ENCODE peak calls at places on chromosomes 11 and 22, in six cellular contexts. S, C, N, A, W and R are unnamed samples. For H3K4me1, the result is how much of the 10 kb centered on the place peaks cover.

GRCh38 chr11:89184021-89184420 is 6.3 kb downstream of the TYR start:
- DNase-seq in A (no peak), C (no peak), W (no peak), S (no peak), N (no peak), R (peak)

GRCh38 chr22:31637938-31638618 is 23.9 kb downstream of the PISD start:
- DNase-seq in W (no peak), C (no peak), A (peak), N (no peak), S (no peak), R (no peak)

GRCh38 chr11:58813693-58814092 is 30.8 kb downstream of the GLYATL2 start:
- DNase-seq in A (no peak), S (peak), N (no peak), W (no peak), C (peak), R (no peak)

GRCh38 chr11:12119502-12119901 is 9.1 kb downstream of the MICAL2 start:
- DNase-seq in C (no peak), A (no peak), S (no peak), W (no peak), N (no peak), R (no peak)

GRCh38 chr11:122071680-122072321 is 44.2 kb downstream of the BLID start:
- DNase-seq in W (no peak), A (no peak), S (peak), C (no peak), N (no peak), R (no peak)

GRCh38 chr11:104286129-104286528 is 122.2 kb upstream of the PDGFD start:
- DNase-seq in C (no peak), S (no peak), N (peak), A (no peak), W (no peak), R (no peak)

GRCh38 chr11:106998126-106998525 is 20.1 kb downstream of the GUCY1A2 start:
- DNase-seq in C (peak), W (no peak), A (no peak), S (no peak), N (peak), R (peak)

GRCh38 chr11:14144905-14145304 is 182.4 kb downstream of the SPON1 start:
- DNase-seq in C (no peak), S (no peak), A (no peak), N (no peak), W (no peak), R (no peak)

GRCh38 chr22:25125693-25126357 is 73.8 kb upstream of the CRYBB3 start:
- DNase-seq in N (no peak), A (no peak), W (no peak), S (no peak), C (no peak), R (no peak)

GRCh38 chr11:111531687-111532364 is 8.7 kb upstream of the LAYN start:
- DNase-seq in N (peak), W (no peak), S (no peak), C (peak), A (peak), R (peak)

GRCh38 chr11:119461250-119461963 is 38.4 kb upstream of the THY1 start:
- DNase-seq in S (no peak), W (no peak), C (no peak), A (no peak), N (no peak), R (no peak)

GRCh38 chr22:23076896-23077572 is 6.7 kb downstream of the GNAZ start:
- DNase-seq in S (no peak), A (no peak), W (no peak), N (no peak), C (no peak), R (no peak)

GRCh38 chr11:44680982-44681597 is 45.7 kb upstream of the TSPAN18 start:
- DNase-seq in S (no peak), A (no peak), W (no peak), C (peak), N (no peak), R (peak)

GRCh38 chr11:1919428-1920127 is at the start of gene TNNT3:
- DNase-seq in N (no peak), W (peak), C (no peak), A (no peak), S (peak), R (no peak)

GRCh38 chr11:1917523-1918435 is 1.7 kb upstream of the TNNT3 start:
- DNase-seq in C (peak), A (peak), W (peak), S (peak), N (no peak), R (no peak)

GRCh38 chr11:1920128-1920908 is 815 bp downstream of the TNNT3 start:
- DNase-seq in S (peak), C (no peak), W (peak), N (no peak), A (no peak), R (no peak)

GRCh38 chr11:1916986-1917522 is 2.4 kb upstream of the TNNT3 start:
- DNase-seq in A (no peak), S (no peak), N (no peak), W (no peak), C (no peak), R (no peak)

DNA sequence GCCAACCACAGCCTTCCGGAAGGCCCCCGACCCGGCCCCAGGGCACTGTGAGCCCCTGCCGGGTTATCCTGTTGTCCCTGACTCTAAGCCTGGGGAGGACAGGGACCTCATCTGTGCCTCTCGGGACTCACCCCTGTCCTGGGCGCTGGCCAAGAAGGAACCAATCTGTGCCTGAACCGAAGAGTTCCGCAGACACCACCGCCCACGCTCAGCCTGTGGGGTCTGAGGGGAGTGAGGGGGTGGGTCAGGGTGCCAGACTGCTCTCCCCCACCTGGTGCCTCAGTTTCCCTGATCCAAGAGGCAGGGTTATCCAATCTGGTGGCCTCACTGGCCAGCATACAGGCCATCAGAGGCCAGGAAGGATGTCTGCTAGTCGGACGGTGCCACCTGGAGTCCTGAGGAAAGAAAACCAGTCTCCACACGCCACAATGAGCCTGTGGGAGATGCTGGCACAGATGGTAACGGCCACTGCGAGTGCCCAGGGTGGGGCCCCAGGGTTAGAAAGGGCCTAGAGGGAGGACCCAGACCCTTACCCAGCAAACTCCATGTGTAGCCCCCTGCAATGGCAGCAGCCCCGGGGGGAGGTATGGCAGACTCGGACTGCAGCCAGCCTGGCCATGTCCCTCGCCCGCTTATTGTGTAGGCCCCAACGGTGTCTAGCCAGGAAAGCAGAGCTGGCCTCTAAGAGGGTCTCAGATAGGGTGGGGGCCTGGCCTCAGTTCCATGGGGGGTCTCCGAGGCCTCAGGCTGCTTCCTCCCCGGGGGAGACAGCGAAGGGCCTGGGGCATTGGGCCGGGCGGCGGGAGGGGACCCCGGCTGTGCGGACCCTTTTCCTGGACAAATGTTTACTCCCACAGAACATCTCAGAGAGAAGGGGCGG is 827 bp upstream of the TNNT3 start:
- DNase-seq in W (peak), A (no peak), N (no peak), C (no peak), S (no peak), R (no peak)
- H3K4me1 ChIP-seq in W (under half), A (under half), N (under half), C (under half), S (under half), R (under half)

GRCh38 chr11:452203-452744 is 2.2 kb downstream of the PTDSS2 start:
- DNase-seq in C (no peak), S (no peak), A (no peak), N (no peak), W (no peak), R (no peak)

GRCh38 chr11:451738-452137 is 1.7 kb downstream of the PTDSS2 start:
- DNase-seq in A (no peak), S (no peak), C (no peak), N (no peak), W (no peak), R (no peak)

GRCh38 chr11:447923-448731 is 2.0 kb upstream of the PTDSS2 start:
- DNase-seq in S (peak), N (peak), A (peak), C (peak), W (peak), R (peak)

GRCh38 chr11:450809-451451 is 851 bp downstream of the PTDSS2 start:
- DNase-seq in S (peak), N (peak), W (peak), C (peak), A (peak), R (peak)

DNA sequence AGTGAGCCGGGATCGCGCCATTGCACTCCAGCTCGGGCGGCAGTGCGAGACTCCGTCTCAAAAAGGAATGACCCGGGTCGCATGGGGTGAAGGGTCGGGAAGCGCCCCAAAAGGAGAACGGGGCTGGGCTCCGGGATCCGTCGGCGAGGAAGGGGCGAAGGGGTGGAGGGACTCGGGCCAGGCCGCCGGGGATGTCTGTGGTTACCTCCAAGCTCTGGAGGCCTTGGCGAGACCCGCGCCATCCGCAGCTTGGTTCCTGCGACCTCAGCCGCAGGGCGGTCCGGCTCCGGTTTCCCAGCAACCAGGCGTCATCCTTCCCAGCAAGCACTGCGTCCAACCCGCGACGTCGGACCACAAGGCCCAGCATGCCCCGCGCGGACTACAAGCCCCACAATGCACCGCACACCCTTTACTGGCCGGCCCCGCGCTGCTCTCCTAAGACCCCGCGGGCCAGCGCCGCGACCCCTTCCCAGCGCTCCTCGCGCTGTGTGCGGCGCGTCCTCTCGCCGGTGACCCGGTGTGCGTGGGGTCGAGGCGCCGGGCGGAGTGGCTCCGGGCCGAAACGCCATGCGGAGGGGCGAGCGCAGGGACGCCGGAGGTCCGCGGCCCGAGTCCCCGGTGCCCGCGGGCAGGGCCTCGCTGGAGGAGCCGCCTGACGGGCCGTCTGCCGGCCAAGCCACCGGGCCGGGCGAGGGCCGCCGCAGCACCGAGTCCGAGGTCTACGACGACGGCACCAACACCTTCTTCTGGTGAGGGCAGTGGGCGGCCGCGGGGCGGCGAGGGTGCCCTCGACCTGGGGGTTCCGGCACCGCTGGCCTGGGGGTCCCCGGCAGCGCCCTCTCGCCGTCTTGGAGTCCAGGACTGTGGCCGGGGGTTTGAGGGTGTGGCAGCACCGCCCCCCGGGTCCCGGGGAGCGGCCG is at the start of gene PTDSS2:
- DNase-seq in S (peak), W (peak), C (peak), A (peak), N (peak), R (peak)
- H3K9ac ChIP-seq in S (peak), W (peak), C (peak), A (peak), N (peak), R (peak)

DNA sequence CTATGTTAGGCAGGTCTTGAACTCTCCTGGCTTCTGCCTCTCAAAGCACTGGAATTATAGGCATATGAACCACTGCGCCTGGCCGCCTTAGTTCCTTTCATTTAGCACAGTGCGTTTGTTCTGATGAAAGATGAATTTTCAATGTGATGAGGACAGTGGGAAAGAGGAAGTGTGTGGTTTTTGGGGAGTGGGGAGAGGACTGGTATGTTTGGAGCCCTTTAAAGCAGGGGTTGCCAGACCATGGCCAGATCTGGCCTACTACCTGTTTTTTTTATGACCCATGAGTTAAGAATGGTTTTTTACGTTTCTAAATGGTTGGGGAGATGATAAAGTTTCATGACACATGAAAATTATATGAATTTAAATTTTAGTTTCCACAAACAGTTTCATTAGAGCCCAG is 12.5 kb downstream of the ATXN10 start:
- DNase-seq in C (no peak), W (no peak), S (no peak), A (no peak), N (no peak), R (peak)
- H3K4me1 ChIP-seq in C (under half), W (half or more), S (under half), A (under half), N (under half), R (half or more)

GRCh38 chr11:33907419-33907818 is 15.5 kb upstream of the LMO2 start:
- DNase-seq in C (no peak), A (no peak), W (no peak), S (no peak), N (no peak), R (no peak)
- H3K9ac ChIP-seq in C (no peak), A (no peak), W (no peak), S (no peak), N (no peak), R (no peak)

GRCh38 chr11:131839326-131839725 is 468.9 kb downstream of the NTM start:
- DNase-seq in S (no peak), W (no peak), C (no peak), A (no peak), N (no peak), R (no peak)
- H3K4me1 ChIP-seq in S (under half), W (under half), C (under half), A (under half), N (under half), R (under half)

DNA sequence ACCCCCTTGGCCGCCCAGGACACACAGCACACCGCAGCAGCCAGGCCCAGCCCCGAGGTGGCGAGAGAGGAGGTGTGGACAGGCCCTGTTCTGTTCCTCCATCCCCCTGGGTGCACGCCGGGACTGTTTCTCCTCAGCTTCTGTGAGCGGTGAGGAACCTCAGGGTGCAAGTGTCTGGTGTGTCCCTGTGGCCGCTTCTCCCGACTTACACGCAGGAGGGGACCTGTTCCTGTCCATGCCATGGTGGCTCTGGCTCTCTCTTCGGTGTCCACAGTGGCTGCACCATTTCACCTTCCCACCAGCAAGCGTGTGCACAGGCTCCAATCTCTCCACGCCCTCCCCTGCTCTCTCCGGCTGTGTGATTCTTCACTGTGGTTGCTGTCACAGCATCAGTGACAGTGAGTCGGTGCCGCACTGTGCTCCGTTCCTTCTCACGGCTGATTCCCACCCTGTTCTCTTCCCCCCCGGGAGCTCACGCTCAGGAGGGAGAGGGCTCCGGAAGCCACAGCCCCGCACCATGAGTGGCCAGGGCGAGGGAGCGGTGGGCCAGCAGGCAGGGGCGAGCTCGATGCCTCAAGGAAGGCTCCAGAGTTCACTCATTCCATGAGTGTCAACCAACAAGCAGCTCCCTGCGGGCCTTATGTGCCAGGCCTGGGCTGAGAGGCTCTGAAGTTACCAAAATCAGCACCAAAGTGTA is 18.6 kb upstream of the WNT7B start:
- DNase-seq in S (no peak), W (no peak), A (no peak), N (no peak), C (no peak), R (no peak)
- H3K9ac ChIP-seq in S (no peak), W (peak), A (no peak), N (no peak), C (no peak), R (peak)

DNA sequence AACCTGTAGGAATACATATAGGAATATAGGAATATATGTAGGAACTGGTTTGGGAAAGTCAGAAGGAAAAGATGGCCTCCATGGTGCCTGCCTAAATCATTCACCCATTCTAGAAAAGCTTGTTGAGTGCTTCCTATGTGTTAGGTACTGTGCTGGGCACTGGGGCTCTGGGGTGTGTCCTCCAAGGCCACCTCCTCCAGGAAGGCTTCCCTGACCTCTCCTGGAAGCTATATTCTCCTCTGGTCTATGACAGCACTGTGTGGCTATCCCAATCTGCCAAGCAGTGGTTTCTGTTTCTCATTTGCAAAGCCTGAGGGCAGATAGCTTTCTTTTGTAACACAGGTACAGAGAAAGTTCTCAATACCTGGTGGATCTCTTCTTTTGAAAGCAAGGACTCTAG is 30.2 kb downstream of the IRAG1 start:
- DNase-seq in C (no peak), N (no peak), S (no peak), A (no peak), W (no peak), R (no peak)
- H3K4me1 ChIP-seq in C (under half), N (under half), S (under half), A (under half), W (under half), R (under half)

GRCh38 chr11:16958833-16959232 is 55.4 kb downstream of the PLEKHA7 start:
- DNase-seq in N (no peak), A (no peak), C (no peak), S (no peak), W (no peak), R (no peak)
- H3K9ac ChIP-seq in N (no peak), A (no peak), C (no peak), S (no peak), W (no peak), R (no peak)

GRCh38 chr22:36385491-36386350 is 2.0 kb downstream of the MYH9 start:
- DNase-seq in C (peak), S (peak), N (no peak), W (no peak), A (no peak), R (no peak)
- H3K4me1 ChIP-seq in C (under half), S (under half), N (under half), W (under half), A (under half), R (under half)